ENCODE peak calls at places on chromosomes 11 and 22, in six cellular contexts. H is A549, R is lower lobe of right lung, C is GM12865, X is lung, D is sigmoid colon. G is an unnamed sample.

GRCh38 chr22:47837703-47838102 is 1075.3 kb downstream of the TBC1D22A start:
- DNase-seq in H (no peak), D (no peak), R (no peak), X (no peak), C (peak; percentile 38), G (no peak)

GRCh38 chr11:34926101-34926830 is 9.8 kb downstream of the PDHX start:
- DNase-seq in H (no peak), R (no peak), X (no peak), D (no peak), C (peak; percentile 53), G (no peak)

GRCh38 chr22:29567338-29567737 is 13.6 kb downstream of the NIPSNAP1 start:
- DNase-seq in H (no peak), R (no peak), X (no peak), C (no peak), D (no peak), G (no peak)

GRCh38 chr22:39264344-39265116 is 19.7 kb upstream of the PDGFB start:
- DNase-seq in D (peak; percentile 80), X (no peak), C (peak; percentile 66), R (peak; percentile 77), H (no peak), G (no peak)

GRCh38 chr22:42777126-42777525 is 56.5 kb upstream of the A4GALT start:
- DNase-seq in C (no peak), X (no peak), D (no peak), R (no peak), H (no peak), G (no peak)

GRCh38 chr11:46392421-46393230 is 1.1 kb upstream of the CHRM4 start:
- DNase-seq in R (peak; percentile 89), D (peak; percentile 88), C (peak; percentile 84), H (peak; percentile 87), X (peak; percentile 85), G (peak; percentile 87)

GRCh38 chr11:47642099-47642855 is at the start of gene MTCH2:
- DNase-seq in D (peak; percentile 98), X (peak; percentile 96), R (peak; percentile 95), C (peak; percentile 99), H (peak; percentile 96), G (peak; percentile 95)

GRCh38 chr22:31346733-31347250 is 646 bp upstream of the PATZ1 start:
- DNase-seq in H (peak; percentile 42), C (peak; percentile 91), X (peak; percentile 53), R (peak; percentile 67), D (peak; percentile 74), G (peak; percentile 63)

GRCh38 chr22:19178659-19179471 is at the start of gene SLC25A1:
- DNase-seq in D (peak; percentile 96), H (peak; percentile 72), C (peak; percentile 94), R (peak; percentile 94), X (peak; percentile 90), G (peak; percentile 97)
- TF ChIP-seq CTCF in D (no peak), H (no peak), C (no peak), R (no peak), X (no peak), G (no peak)

GRCh38 chr11:112656772-112657428 is 304.3 kb upstream of the NCAM1 start:
- DNase-seq in D (no peak), H (no peak), X (no peak), R (no peak), C (peak; percentile 42), G (no peak)

GRCh38 chr11:112652786-112653390 is 308.3 kb upstream of the NCAM1 start:
- DNase-seq in R (no peak), D (no peak), H (no peak), X (no peak), C (no peak), G (no peak)

GRCh38 chr11:112659185-112659584 is 302.0 kb upstream of the NCAM1 start:
- DNase-seq in R (no peak), X (no peak), D (no peak), H (no peak), C (no peak), G (no peak)

GRCh38 chr11:112658521-112658920 is 302.7 kb upstream of the NCAM1 start:
- DNase-seq in X (no peak), D (no peak), R (no peak), C (no peak), H (no peak), G (no peak)

GRCh38 chr11:112655386-112655785 is 305.8 kb upstream of the NCAM1 start:
- DNase-seq in D (peak; percentile 84), H (no peak), X (peak; percentile 47), C (no peak), R (peak; percentile 56), G (peak; percentile 33)
- TF ChIP-seq CTCF in D (no peak), H (no peak), X (no peak), C (no peak), R (no peak), G (no peak)

GRCh38 chr11:119229736-119230135 is 23.6 kb downstream of the CBL start:
- DNase-seq in H (no peak), R (no peak), C (no peak), D (no peak), X (no peak), G (no peak)
- TF ChIP-seq CTCF in H (no peak), R (no peak), C (no peak), D (no peak), X (no peak), G (no peak)

GRCh38 chr22:46681010-46681409 is 57.0 kb downstream of the CERK start:
- DNase-seq in R (no peak), D (no peak), X (no peak), H (peak; percentile 36), C (peak; percentile 55), G (no peak)
- TF ChIP-seq CTCF in R (peak; percentile 17), D (no peak), X (no peak), H (no peak), C (peak; percentile 67), G (no peak)

GRCh38 chr11:18722293-18722637 is 3.7 kb downstream of the IGSF22 start:
- DNase-seq in C (no peak), H (no peak), R (no peak), D (no peak), X (no peak), G (no peak)
- TF ChIP-seq CTCF in C (no peak), H (peak; percentile 6), R (peak; percentile 18), D (no peak), X (no peak), G (no peak)

DNA sequence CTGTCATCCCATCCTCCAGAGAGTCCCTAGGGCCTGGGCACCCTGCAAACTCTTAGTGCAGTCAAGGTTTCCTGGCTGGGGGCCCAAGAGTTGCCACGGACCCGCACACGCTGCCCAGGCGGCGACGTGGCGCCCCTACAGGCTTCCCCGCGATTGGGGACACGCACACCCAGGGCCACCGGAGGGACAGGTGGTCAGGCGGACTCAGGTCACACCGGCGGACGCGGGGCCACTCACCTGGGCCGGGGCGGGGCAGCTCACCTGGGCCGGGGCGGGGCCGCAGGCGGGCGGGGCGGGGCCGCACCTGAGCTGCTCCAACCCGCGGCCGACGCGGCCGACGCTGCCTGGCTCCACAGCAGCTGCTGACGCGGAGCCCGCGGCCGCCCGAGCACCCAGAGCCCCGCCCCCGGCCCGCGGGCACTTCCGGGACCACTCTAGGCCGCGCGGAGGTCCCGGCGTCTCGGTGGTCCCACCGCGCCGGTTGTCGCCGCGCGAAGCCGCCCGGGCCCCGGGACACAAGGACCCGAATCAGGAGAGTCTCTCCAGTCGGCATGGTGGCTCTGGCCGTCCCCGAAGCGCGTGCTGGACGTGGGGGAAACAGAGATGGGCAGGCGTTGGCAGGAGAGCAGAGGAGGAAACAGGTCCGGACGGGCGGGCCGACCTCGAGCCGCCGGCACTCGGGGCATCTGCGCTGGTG is at the start of gene ZNF70:
- DNase-seq in C (peak; percentile 93), R (peak; percentile 95), H (peak; percentile 59), X (peak; percentile 85), D (peak; percentile 93), G (peak; percentile 95)
- TF ChIP-seq CTCF in C (peak; percentile 29), R (peak; percentile 35), H (peak; percentile 10), X (no peak), D (no peak), G (no peak)

DNA sequence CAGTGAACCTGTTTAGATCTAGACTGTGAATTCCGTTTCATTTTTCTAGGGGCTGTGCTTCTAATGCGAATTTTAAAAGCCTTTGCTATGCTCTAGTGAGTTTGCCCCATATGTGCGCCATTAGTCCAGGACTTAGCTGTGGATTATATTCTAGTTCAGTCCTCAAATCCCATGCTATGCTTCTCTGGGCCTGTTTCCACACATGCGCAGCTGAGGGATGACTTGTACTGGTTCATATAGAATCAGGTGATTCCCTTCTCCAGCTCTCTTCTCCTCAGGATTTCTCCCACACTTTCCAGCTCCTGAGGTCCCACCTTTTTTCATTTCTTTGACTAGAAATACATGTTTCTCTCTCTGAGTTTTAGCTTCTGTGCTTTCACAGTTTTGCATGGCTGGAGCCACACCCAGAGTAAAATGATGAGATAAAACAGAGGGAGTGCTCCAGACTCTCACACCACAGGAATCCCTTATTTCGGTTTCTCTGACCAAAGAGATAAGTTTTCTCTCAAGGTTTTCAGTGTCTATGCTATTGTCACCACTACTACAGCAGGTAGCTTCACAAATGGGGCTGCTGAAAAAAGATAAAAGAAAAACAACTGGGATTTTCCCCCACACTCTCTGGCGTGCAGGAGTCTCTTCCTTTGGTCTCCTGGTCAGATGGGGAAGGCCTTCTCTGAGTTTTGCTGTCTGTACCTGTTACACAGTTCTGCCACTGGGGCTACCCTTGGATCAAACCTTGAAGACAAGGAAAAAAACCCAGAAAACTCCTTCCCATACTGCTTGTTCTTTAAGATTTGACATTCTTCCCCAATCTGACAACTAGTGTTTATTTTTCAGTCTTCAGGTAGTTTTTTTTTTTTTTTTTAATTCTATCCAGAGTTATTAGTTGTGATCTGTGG is 96.2 kb upstream of the TEAD1 start:
- DNase-seq in R (no peak), H (peak; percentile 10), D (no peak), C (peak; percentile 15), X (no peak), G (no peak)
- TF ChIP-seq CTCF in R (no peak), H (no peak), D (no peak), C (no peak), X (no peak), G (no peak)

DNA sequence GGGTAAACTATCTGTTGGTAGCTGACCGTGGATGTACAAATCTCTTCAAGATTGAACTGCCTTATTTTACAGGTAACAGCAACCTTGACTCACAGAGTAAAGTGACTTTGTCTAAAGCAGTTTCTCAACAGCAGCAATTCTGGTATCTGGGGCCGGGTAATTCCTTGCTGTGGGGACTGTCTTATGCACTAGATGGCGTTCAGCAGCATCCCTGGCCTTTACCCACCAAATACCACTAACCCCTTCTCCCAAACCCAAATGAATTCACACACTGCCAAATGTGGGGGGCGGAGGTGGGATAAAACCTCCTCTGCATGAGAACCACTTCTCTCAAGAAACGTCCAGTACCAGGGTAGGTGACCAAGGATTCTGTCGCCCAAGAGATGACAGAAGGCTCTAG is 1.7 kb upstream of the INCENP start:
- DNase-seq in R (no peak), H (peak; percentile 11), C (no peak), X (no peak), D (no peak), G (no peak)
- TF ChIP-seq CTCF in R (no peak), H (peak; percentile 16), C (peak; percentile 17), X (no peak), D (no peak), G (no peak)